ENCODE peak calls at places on chromosomes 1 and 21, in eight cellular contexts. O, C, N, F, B, Z, K and L are unnamed samples.

GRCh38 chr1:38464071-38464661 is 395.4 kb downstream of the RRAGC start:
- DNase-seq in O (no peak), C (no peak), N (no peak), F (no peak), B (no peak), Z (no peak), K (no peak), L (no peak)

GRCh38 chr1:240555524-240555923 is 56.4 kb downstream of the GREM2 start:
- DNase-seq in O (no peak), C (no peak), N (no peak), F (no peak), B (no peak), Z (no peak), K (no peak), L (no peak)

GRCh38 chr1:217139513-217139912 is 416.3 kb upstream of the ESRRG start:
- DNase-seq in O (no peak), C (no peak), N (no peak), F (no peak), B (no peak), Z (no peak), K (no peak), L (no peak)

GRCh38 chr1:110916669-110917306 is 43.8 kb downstream of the CD53 start:
- DNase-seq in O (peak), C (no peak), N (no peak), F (no peak), B (peak), Z (no peak), K (no peak), L (no peak)

GRCh38 chr1:226883630-226884029 is 13.2 kb downstream of the PSEN2 start:
- DNase-seq in O (no peak), C (no peak), N (no peak), F (no peak), B (no peak), Z (no peak), K (no peak), L (no peak)

GRCh38 chr21:44737706-44738354 is 26.5 kb upstream of the TSPEAR start:
- DNase-seq in O (no peak), C (no peak), N (no peak), F (no peak), B (peak), Z (no peak), K (no peak), L (no peak)

GRCh38 chr21:34640858-34641257 is 25.9 kb upstream of the RCAN1 start:
- DNase-seq in O (peak), C (no peak), N (no peak), F (no peak), B (peak), Z (no peak), K (no peak), L (peak)

GRCh38 chr1:115056395-115056798 is 26.8 kb downstream of the TSHB start:
- DNase-seq in O (peak), C (peak), N (no peak), F (no peak), B (peak), Z (no peak), K (peak), L (no peak)

GRCh38 chr1:91609571-91609970 is 108.9 kb downstream of the CDC7 start:
- DNase-seq in O (peak), C (no peak), N (no peak), F (no peak), B (peak), Z (no peak), K (no peak), L (peak)

GRCh38 chr1:1489231-1489630 is 17.7 kb downstream of the ATAD3B start:
- DNase-seq in O (no peak), C (no peak), N (no peak), F (no peak), B (no peak), Z (no peak), K (peak), L (no peak)

GRCh38 chr1:22282281-22282970 is 139.5 kb upstream of the WNT4 start:
- DNase-seq in O (no peak), C (no peak), N (no peak), F (no peak), B (no peak), Z (no peak), K (no peak), L (no peak)

GRCh38 chr1:197924516-197925123 is 7.4 kb downstream of the LHX9 start:
- DNase-seq in O (peak), C (no peak), N (no peak), F (no peak), B (peak), Z (no peak), K (no peak), L (peak)

GRCh38 chr1:85884372-85885035 is 176.3 kb upstream of the ZNHIT6 start:
- DNase-seq in O (peak), C (no peak), N (no peak), F (no peak), B (no peak), Z (no peak), K (no peak), L (no peak)

DNA sequence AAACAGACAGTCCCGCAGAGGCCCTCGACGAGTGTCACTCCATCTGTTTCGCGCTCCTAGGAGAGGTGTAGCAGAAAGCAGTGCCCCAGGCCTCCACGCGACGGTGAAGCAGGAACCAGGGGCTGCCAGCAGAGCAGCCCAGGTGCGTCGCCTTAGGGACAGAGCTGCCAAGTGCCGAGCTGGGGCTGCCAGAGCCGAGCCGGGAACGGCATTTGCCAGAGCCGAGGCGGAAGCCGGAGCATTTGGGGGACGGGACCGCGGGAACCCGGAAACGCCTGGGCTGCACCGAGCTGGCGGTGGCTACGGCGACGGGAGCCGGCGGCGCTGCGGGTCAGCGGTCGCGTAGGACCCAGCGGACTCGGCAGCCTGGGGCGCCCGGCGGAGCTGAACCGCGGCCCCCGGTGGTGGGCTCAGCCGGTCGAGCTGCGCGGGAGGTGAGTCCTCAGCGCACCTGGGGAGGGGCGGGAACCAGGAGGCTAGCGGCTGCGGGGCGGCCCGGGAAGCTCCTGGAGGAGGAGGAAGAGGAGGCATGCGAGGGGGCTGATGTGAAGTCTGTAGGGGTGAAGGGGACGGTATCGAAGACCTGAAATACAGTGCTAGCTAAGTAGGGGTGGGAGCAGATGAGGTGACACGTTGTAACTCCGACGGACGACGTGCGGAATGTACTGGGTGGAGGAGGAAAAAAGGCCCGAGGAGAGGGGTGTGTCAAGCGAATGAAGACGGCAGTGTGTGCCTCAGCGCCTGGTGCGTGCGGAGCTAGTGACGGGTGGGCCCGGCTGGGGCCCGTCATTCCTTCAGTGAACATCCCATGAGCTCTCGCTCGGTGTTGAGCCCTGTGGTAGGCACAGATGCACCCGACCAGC is at the start of gene SLC35A3:
- DNase-seq in O (peak), C (peak), N (peak), F (peak), B (peak), Z (peak), K (peak), L (no peak)
- H3K27ac ChIP-seq in O (peak), C (peak), N (peak), F (peak), B (peak), Z (peak), K (peak), L (peak)

DNA sequence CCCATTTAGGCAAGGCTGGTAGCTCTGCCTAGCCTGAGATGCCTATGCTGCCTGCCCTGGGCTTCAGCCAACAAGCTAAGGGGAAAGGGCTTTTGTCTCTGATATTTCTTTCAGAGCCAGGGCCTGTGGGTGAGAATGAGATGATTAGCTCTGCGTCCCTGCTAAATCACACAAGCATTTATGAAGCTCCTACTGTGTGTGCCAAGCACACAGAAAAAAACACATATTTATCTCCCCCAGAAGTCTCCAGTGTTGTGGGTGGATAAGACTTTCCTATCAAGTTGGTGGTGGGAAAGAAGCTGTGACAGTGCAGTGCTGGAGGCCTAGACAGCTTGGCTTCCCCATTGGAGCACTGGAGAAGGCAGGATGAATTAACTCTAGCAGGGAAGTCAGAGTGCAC is 1.5 kb downstream of the SLC50A1 start:
- DNase-seq in O (no peak), C (no peak), N (no peak), F (no peak), B (no peak), Z (no peak), K (no peak), L (no peak)
- H3K27ac ChIP-seq in O (no peak), C (peak), N (no peak), F (peak), B (peak), Z (peak), K (peak), L (peak)

GRCh38 chr1:5990913-5991783 is 1.1 kb downstream of the NPHP4 start:
- DNase-seq in O (peak), C (peak), N (peak), F (peak), B (peak), Z (no peak), K (peak), L (no peak)
- H3K27ac ChIP-seq in O (no peak), C (peak), N (no peak), F (peak), B (no peak), Z (no peak), K (no peak), L (no peak)

DNA sequence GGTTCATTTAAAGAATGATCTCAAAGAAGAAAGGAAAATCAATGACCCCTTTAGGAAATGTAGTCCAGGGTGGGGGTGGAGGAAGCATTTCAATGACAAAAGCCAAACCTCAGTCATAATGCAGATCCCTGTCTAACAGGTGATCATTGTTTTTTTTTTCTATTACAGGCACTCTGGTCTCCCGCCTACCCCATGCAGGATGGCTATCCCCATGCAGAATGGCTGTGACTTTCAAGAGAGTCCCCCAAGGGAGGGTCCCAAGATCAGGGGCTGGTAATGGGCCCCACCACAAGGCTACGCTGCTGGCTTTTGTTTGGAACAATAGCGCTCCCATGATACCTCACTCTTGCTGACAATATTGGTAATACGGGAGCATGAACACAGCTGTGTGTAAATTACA is 119.4 kb downstream of the SLC45A1 start:
- DNase-seq in O (no peak), C (no peak), N (no peak), F (no peak), B (no peak), Z (no peak), K (no peak), L (no peak)
- H3K27ac ChIP-seq in O (no peak), C (peak), N (no peak), F (no peak), B (no peak), Z (peak), K (no peak), L (no peak)

DNA sequence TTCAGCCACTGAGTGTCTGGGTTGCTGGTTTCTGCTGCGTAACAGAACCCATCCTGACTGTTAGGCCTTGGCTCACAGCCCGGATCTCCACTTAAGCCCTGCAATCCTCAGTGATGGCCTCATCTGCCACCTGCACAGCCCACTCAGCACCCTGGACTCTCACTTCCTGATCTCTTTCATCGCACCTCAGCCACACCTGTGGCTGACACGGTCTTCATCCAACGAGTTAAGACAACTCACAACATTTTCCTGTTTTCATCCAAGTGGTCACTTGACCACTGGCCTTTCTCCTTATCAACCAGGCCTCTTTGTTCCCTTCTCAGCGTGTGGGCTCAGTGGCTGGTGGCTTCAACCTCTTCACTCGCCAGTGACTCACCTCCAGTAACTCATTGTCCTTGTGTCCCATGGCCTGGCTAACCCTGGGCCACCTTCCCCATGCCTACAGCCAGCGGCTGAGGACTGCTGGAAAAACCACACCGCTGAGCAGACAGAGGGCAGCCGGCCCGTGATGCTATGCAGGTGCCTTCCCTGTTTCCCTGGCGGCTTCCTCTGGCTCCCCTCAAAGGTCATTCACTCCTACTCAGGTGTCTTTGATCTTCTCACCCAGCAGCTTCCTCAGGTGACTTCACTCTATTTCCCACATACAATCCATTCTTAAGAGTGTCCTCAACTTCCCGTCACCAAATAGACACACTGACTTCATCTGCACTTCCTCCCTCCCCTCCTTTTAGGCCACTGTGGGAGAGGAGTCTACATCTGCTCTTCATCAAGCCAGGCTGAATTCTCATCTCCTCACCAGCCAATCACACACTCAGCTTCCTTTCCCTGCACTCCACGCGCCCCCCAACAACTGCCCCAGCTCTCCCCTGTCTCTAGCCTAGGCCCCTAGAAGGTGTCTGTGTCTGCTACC is 19.9 kb upstream of the EDN2 start:
- DNase-seq in O (peak), C (no peak), N (no peak), F (no peak), B (peak), Z (no peak), K (peak), L (no peak)
- H3K27ac ChIP-seq in O (no peak), C (no peak), N (no peak), F (no peak), B (no peak), Z (no peak), K (peak), L (no peak)